ENCODE peak calls at places on chromosomes 3 and 15, in seven cellular contexts. Q, K, S, F, P, W and V are unnamed samples.

GRCh38 chr3:30657914-30658313 is 51.5 kb downstream of the TGFBR2 start:
- DNase-seq in F (no peak), S (peak; percentile 49), K (no peak), W (no peak), Q (no peak), P (no peak), V (no peak)

GRCh38 chr3:39065197-39065596 is 13.4 kb downstream of the WDR48 start:
- DNase-seq in K (no peak), P (no peak), S (peak; percentile 31), W (no peak), F (no peak), Q (peak; percentile 49), V (no peak)

GRCh38 chr3:169966951-169967915 is 626 bp downstream of the SEC62 start:
- DNase-seq in Q (peak; percentile 46), W (no peak), P (peak; percentile 59), S (peak; percentile 67), K (peak; percentile 2), F (peak; percentile 52), V (peak; percentile 41)

GRCh38 chr15:34799149-34799824 is 3.9 kb upstream of the ACTC1 start:
- DNase-seq in K (no peak), W (no peak), P (no peak), Q (no peak), F (no peak), S (no peak), V (no peak)

GRCh38 chr3:32707026-32707370 is 22.0 kb downstream of the CNOT10 start:
- DNase-seq in S (no peak), K (no peak), W (no peak), P (no peak), F (no peak), Q (no peak), V (no peak)

GRCh38 chr15:99343836-99344551 is 92.7 kb downstream of the LRRC28 start:
- DNase-seq in P (peak; percentile 24), K (no peak), F (no peak), Q (no peak), S (no peak), W (no peak), V (no peak)

GRCh38 chr3:133384331-133385027 is 15.4 kb upstream of the BFSP2 start:
- DNase-seq in S (peak; percentile 43), P (peak; percentile 59), Q (peak; percentile 71), K (peak; percentile 26), W (no peak), F (peak; percentile 61), V (no peak)

GRCh38 chr3:13075318-13075717 is 2.1 kb upstream of the IQSEC1 start:
- DNase-seq in W (no peak), S (no peak), K (no peak), Q (no peak), F (no peak), P (peak; percentile 43), V (no peak)

GRCh38 chr15:23497710-23498111 is 50.7 kb upstream of the GOLGA6L2 start:
- DNase-seq in Q (no peak), K (no peak), W (no peak), S (no peak), P (no peak), F (no peak), V (no peak)

GRCh38 chr3:78825118-78825857 is 942.5 kb downstream of the ROBO1 start:
- DNase-seq in S (peak; percentile 19), W (peak; percentile 52), F (no peak), P (no peak), K (no peak), Q (no peak), V (no peak)

GRCh38 chr3:17518189-17519059 is 224.0 kb downstream of the TBC1D5 start:
- DNase-seq in F (no peak), W (no peak), Q (no peak), S (no peak), K (no peak), P (peak; percentile 33), V (no peak)

GRCh38 chr3:9780451-9780797 is 10.7 kb upstream of the CAMK1 start:
- DNase-seq in Q (no peak), W (no peak), F (no peak), P (no peak), S (no peak), K (no peak), V (no peak)

GRCh38 chr3:50167069-50167781 is 12.1 kb downstream of the SEMA3F start:
- DNase-seq in K (no peak), P (no peak), Q (no peak), S (no peak), W (no peak), F (no peak), V (no peak)

GRCh38 chr3:149589332-149589731 is 68.5 kb downstream of the WWTR1 start:
- DNase-seq in K (no peak), P (no peak), S (peak; percentile 92), F (no peak), Q (peak; percentile 83), W (no peak), V (no peak)

GRCh38 chr3:16406579-16406978 is 106.9 kb downstream of the RFTN1 start:
- DNase-seq in Q (no peak), S (no peak), W (no peak), F (no peak), P (no peak), K (no peak), V (no peak)

GRCh38 chr15:77538011-77538410 is 94.7 kb downstream of the LINGO1 start:
- DNase-seq in Q (no peak), F (no peak), K (no peak), W (peak; percentile 72), S (no peak), P (no peak), V (no peak)

GRCh38 chr3:127718916-127719290 is 46.2 kb downstream of the ABTB1 start:
- DNase-seq in Q (no peak), K (no peak), S (no peak), F (no peak), W (no peak), P (no peak), V (no peak)

GRCh38 chr3:123155471-123156011 is 46.2 kb upstream of the SEC22A start:
- DNase-seq in Q (no peak), S (no peak), K (no peak), P (peak; percentile 78), W (no peak), F (no peak), V (no peak)

GRCh38 chr15:85795669-85796305 is 1.1 kb upstream of the KLHL25 start:
- DNase-seq in Q (no peak), W (no peak), S (no peak), P (no peak), F (no peak), K (no peak), V (no peak)

GRCh38 chr3:146125946-146126345 is 35.0 kb downstream of the PLOD2 start:
- DNase-seq in W (no peak), S (peak; percentile 97), P (no peak), F (no peak), K (peak; percentile 70), Q (peak; percentile 94), V (no peak)

GRCh38 chr15:38164061-38164460 is 88.6 kb upstream of the SPRED1 start:
- DNase-seq in S (peak; percentile 38), Q (no peak), P (no peak), W (no peak), F (no peak), K (no peak), V (no peak)

DNA sequence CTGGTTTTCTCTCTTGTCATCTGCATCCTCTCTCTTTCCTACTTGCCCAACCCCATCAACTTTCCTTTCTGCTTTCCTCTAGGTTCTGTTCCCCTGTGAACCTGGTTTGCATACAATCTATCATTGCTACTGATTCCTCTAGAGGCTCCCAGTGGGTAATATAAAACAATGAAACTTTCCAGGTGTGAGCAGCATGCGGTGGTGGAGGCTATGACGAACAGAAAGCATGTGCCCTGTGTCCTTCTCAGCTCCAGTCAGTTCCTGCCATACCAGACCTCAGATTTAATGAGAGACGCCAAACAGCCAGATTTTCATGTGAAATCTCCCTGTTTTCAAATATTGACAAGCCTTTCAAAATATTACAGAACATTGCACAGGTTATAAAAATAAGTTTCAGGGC is 3.5 kb upstream of the ACAP2 start:
- DNase-seq in S (no peak), W (no peak), P (no peak), F (no peak), K (no peak), Q (no peak), V (no peak)
- TF ChIP-seq CTCF in S (no peak), W (no peak), P (no peak), F (no peak), K (no peak), Q (no peak), V (no peak)

GRCh38 chr3:100260081-100260684 is 609 bp upstream of the TBC1D23 start:
- DNase-seq in P (no peak), K (no peak), F (peak; percentile 13), W (no peak), S (peak; percentile 86), Q (peak; percentile 54), V (no peak)
- TF ChIP-seq CTCF in P (no peak), K (peak; percentile 26), F (peak; percentile 25), W (no peak), S (peak; percentile 24), Q (peak; percentile 2), V (no peak)

DNA sequence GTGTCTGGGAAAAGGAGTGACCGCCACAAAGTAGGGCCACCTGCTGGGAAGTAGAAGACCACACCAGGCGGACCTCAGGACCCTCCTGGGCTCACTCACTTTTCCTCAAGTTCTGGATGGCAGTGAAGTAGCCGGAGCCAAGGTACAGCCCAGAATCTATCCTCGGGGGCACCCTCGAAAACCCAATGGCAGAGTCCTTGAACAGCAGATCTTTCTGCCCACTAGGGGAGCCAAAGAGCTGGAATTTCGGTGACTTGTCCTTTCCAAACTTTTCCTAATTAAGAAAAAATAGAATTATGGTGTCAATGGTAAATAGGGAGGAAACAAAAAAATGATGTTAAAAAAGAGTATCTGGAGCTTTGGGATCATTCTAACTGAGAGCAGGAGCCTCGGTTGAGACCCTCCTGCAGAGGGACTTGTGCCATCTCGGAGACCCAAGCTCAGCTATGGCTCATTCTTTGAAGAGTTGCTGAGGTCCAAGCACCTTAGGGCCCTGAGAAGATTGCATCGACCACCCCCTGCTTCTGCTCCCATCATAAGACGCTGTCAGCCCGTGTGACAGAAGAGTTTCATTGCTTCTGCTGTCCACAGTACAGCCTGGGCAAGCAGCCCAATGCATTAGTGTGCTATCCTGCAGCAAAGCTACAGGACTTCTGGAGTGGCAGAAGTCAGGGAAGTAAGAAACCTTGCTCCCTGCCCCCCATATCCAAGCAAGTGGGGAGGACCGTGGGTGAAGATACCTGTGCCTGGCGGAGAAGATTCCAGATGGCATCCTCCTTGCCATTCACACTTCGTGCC is 14.8 kb downstream of the LTF start:
- DNase-seq in F (no peak), K (no peak), Q (no peak), S (peak; percentile 11), W (no peak), P (no peak), V (no peak)
- TF ChIP-seq CTCF in F (peak; percentile 62), K (peak; percentile 66), Q (peak; percentile 66), S (peak; percentile 68), W (peak; percentile 66), P (peak; percentile 30), V (peak; percentile 45)

DNA sequence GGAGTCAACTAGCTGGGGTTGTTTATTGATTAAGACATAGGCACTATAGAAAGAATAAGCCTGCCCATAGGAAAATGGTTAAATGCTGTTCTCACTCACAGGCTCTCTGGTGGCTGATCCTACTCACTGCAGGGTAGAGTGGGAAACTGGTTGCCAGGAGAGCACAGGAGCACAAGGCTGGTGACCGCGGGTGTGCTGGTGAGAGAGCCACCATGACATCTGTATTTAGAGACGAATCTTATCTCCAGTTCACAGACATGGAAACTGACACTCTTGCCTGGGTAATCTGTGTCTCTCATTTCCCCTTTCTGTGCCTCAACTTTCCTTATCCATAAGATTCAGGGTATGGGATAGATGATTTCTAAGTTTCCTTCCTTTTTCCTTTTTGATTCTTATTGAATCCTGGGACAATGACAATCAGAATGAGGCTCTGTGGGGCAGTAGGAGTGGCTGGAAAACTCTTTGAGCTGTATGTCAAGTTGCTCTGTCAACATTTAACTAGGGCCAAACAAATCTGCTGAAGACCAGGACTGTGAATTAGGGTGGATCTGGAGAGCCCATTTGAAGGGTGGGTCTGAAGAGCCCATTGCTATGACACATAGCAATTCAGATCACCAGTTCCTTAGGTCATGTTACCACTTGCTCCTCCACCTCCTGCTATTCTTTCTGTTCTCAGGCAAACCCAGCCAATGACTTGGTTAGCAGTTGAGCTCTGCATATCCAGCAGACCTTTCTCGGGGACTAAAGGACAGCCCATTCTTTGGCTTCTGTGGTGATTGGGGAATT is 286.1 kb upstream of the TBL1XR1 start:
- DNase-seq in K (no peak), Q (no peak), P (peak; percentile 30), F (no peak), S (no peak), W (no peak), V (no peak)
- TF ChIP-seq CTCF in K (peak; percentile 16), Q (no peak), P (no peak), F (peak; percentile 37), S (peak; percentile 25), W (no peak), V (no peak)